ENCODE peak calls at places on chromosomes 6 and 20, in five cellular contexts. Y is GM20000; B is AG09319; F is H54; N is stimulated activated CD4-positive, alpha-beta T cell treated with anti-CD3 and anti-CD28 coated beads, TNF-alpha, amount 100 ng/mL, for 24 hours. A is an unnamed sample.

GRCh38 chr6:163260111-163260895 is 154.2 kb upstream of the QKI start:
- DNase-seq in F (no peak), B (no peak), Y (no peak), N (no peak), A (no peak)

GRCh38 chr20:38764563-38765355 is 16.5 kb downstream of the ACTR5 start:
- DNase-seq in N (peak), B (peak), F (peak), Y (no peak), A (no peak)

GRCh38 chr6:154951400-154952200 is 43.5 kb upstream of the TIAM2 start:
- DNase-seq in N (no peak), F (no peak), Y (peak), B (no peak), A (peak)

GRCh38 chr20:20536240-20536933 is 168.5 kb downstream of the INSM1 start:
- DNase-seq in N (no peak), Y (no peak), B (no peak), F (no peak), A (no peak)

GRCh38 chr6:32151131-32151884 is 431 bp downstream of the PRRT1 start:
- DNase-seq in B (no peak), N (no peak), Y (no peak), F (no peak), A (no peak)

GRCh38 chr20:55888655-55889054 is 116.7 kb downstream of the CBLN4 start:
- DNase-seq in Y (no peak), B (no peak), F (no peak), N (no peak), A (no peak)

GRCh38 chr6:106451419-106451818 is 90.9 kb downstream of the CRYBG1 start:
- DNase-seq in B (no peak), N (no peak), F (no peak), Y (no peak), A (no peak)

GRCh38 chr6:100998111-100998510 is 117.0 kb upstream of the ASCC3 start:
- DNase-seq in Y (no peak), B (no peak), F (no peak), N (no peak), A (no peak)

GRCh38 chr6:132062626-132063025 is 111.5 kb upstream of the CCN2 start:
- DNase-seq in B (no peak), Y (no peak), F (no peak), N (no peak), A (no peak)

GRCh38 chr6:16343593-16343992 is 105.2 kb downstream of the GMPR start:
- DNase-seq in B (no peak), Y (no peak), F (no peak), N (no peak), A (no peak)

GRCh38 chr6:166966268-166966667 is 9.9 kb upstream of the RNASET2 start:
- DNase-seq in N (no peak), B (no peak), F (no peak), Y (no peak), A (no peak)

GRCh38 chr6:111576302-111576701 is 29.4 kb downstream of the TRAF3IP2 start:
- DNase-seq in N (no peak), Y (no peak), B (no peak), F (no peak), A (peak)

GRCh38 chr20:34891166-34892062 is 15.0 kb downstream of the ACSS2 start:
- DNase-seq in F (no peak), B (peak), N (no peak), Y (no peak), A (no peak)

GRCh38 chr6:7424967-7425807 is 35.6 kb downstream of the RIOK1 start:
- DNase-seq in F (no peak), Y (no peak), B (no peak), N (no peak), A (no peak)

GRCh38 chr6:41284726-41285125 is 1.8 kb downstream of the TREM1 start:
- DNase-seq in B (no peak), N (no peak), F (no peak), Y (peak), A (no peak)

A was measured in DND-41.